ENCODE peak calls at places on chromosomes 13 and 19, in six cellular contexts. One of them, this sample, is unnamed.

GRCh38 chr13:99103536-99103935 is 97.1 kb upstream of the UBAC2 start:
- DNase-seq in CD8-positive, alpha-beta T cell: no peak
- DNase-seq in A549: no peak
- DNase-seq in activated B cell treated with CpG ODN at 0.5 μM for 24 hours: no peak
- DNase-seq in stimulated activated CD4-positive, alpha-beta T cell treated with anti-CD3 and anti-CD28 coated beads, Interleukin-12 subunit alpha, Interleukin-12 subunit beta, amount 100 ng/mL, for 24 hours: no peak
- DNase-seq in NCI-H510A treated with DMSO at 0.1 percent for 48 hours: no peak
- DNase-seq in this sample: no peak

GRCh38 chr13:21638319-21639282 is 32.3 kb upstream of the FGF9 start:
- DNase-seq in NCI-H510A treated with DMSO at 0.1 percent for 48 hours: peak; percentile 36
- DNase-seq in A549: peak; percentile 15
- DNase-seq in CD8-positive, alpha-beta T cell: no peak
- DNase-seq in activated B cell treated with CpG ODN at 0.5 μM for 24 hours: no peak
- DNase-seq in stimulated activated CD4-positive, alpha-beta T cell treated with anti-CD3 and anti-CD28 coated beads, Interleukin-12 subunit alpha, Interleukin-12 subunit beta, amount 100 ng/mL, for 24 hours: no peak
- DNase-seq in this sample: peak; percentile 21

GRCh38 chr19:48190288-48191284 is 20.1 kb downstream of the ZSWIM9 start:
- DNase-seq in NCI-H510A treated with DMSO at 0.1 percent for 48 hours: no peak
- DNase-seq in stimulated activated CD4-positive, alpha-beta T cell treated with anti-CD3 and anti-CD28 coated beads, Interleukin-12 subunit alpha, Interleukin-12 subunit beta, amount 100 ng/mL, for 24 hours: no peak
- DNase-seq in activated B cell treated with CpG ODN at 0.5 μM for 24 hours: no peak
- DNase-seq in CD8-positive, alpha-beta T cell: peak; percentile 84
- DNase-seq in A549: no peak
- DNase-seq in this sample: peak; percentile 66

GRCh38 chr19:56732974-56733373 is 61.4 kb upstream of the ZNF835 start:
- DNase-seq in activated B cell treated with CpG ODN at 0.5 μM for 24 hours: no peak
- DNase-seq in NCI-H510A treated with DMSO at 0.1 percent for 48 hours: no peak
- DNase-seq in A549: no peak
- DNase-seq in CD8-positive, alpha-beta T cell: no peak
- DNase-seq in stimulated activated CD4-positive, alpha-beta T cell treated with anti-CD3 and anti-CD28 coated beads, Interleukin-12 subunit alpha, Interleukin-12 subunit beta, amount 100 ng/mL, for 24 hours: no peak
- DNase-seq in this sample: no peak

GRCh38 chr13:51585234-51585672 is 991 bp downstream of the WDFY2 start:
- DNase-seq in activated B cell treated with CpG ODN at 0.5 μM for 24 hours: no peak
- DNase-seq in stimulated activated CD4-positive, alpha-beta T cell treated with anti-CD3 and anti-CD28 coated beads, Interleukin-12 subunit alpha, Interleukin-12 subunit beta, amount 100 ng/mL, for 24 hours: no peak
- DNase-seq in A549: no peak
- DNase-seq in CD8-positive, alpha-beta T cell: no peak
- DNase-seq in NCI-H510A treated with DMSO at 0.1 percent for 48 hours: no peak
- DNase-seq in this sample: no peak

GRCh38 chr19:3801412-3802096 is 15.4 kb upstream of the MATK start:
- DNase-seq in CD8-positive, alpha-beta T cell: peak; percentile 66
- DNase-seq in stimulated activated CD4-positive, alpha-beta T cell treated with anti-CD3 and anti-CD28 coated beads, Interleukin-12 subunit alpha, Interleukin-12 subunit beta, amount 100 ng/mL, for 24 hours: no peak
- DNase-seq in activated B cell treated with CpG ODN at 0.5 μM for 24 hours: peak; percentile 40
- DNase-seq in NCI-H510A treated with DMSO at 0.1 percent for 48 hours: peak; percentile 63
- DNase-seq in A549: no peak
- DNase-seq in this sample: peak; percentile 62

GRCh38 chr13:113814435-113814821 is 49.4 kb downstream of the GAS6 start:
- DNase-seq in A549: no peak
- DNase-seq in activated B cell treated with CpG ODN at 0.5 μM for 24 hours: no peak
- DNase-seq in NCI-H510A treated with DMSO at 0.1 percent for 48 hours: no peak
- DNase-seq in CD8-positive, alpha-beta T cell: no peak
- DNase-seq in stimulated activated CD4-positive, alpha-beta T cell treated with anti-CD3 and anti-CD28 coated beads, Interleukin-12 subunit alpha, Interleukin-12 subunit beta, amount 100 ng/mL, for 24 hours: no peak
- DNase-seq in this sample: no peak

GRCh38 chr13:95627590-95627989 is 16.9 kb downstream of the DZIP1 start:
- DNase-seq in activated B cell treated with CpG ODN at 0.5 μM for 24 hours: no peak
- DNase-seq in CD8-positive, alpha-beta T cell: no peak
- DNase-seq in stimulated activated CD4-positive, alpha-beta T cell treated with anti-CD3 and anti-CD28 coated beads, Interleukin-12 subunit alpha, Interleukin-12 subunit beta, amount 100 ng/mL, for 24 hours: no peak
- DNase-seq in NCI-H510A treated with DMSO at 0.1 percent for 48 hours: no peak
- DNase-seq in A549: no peak
- DNase-seq in this sample: no peak

GRCh38 chr13:99376132-99376531 is 68.9 kb upstream of the GPR183 start:
- DNase-seq in stimulated activated CD4-positive, alpha-beta T cell treated with anti-CD3 and anti-CD28 coated beads, Interleukin-12 subunit alpha, Interleukin-12 subunit beta, amount 100 ng/mL, for 24 hours: no peak
- DNase-seq in activated B cell treated with CpG ODN at 0.5 μM for 24 hours: peak; percentile 70
- DNase-seq in A549: no peak
- DNase-seq in NCI-H510A treated with DMSO at 0.1 percent for 48 hours: no peak
- DNase-seq in CD8-positive, alpha-beta T cell: no peak
- DNase-seq in this sample: no peak